ENCODE peak calls at places on chromosomes 6 and 20, in four cellular contexts. P is KBM-7; S is naive thymus-derived CD8-positive, alpha-beta T cell; H is AG09319. X is an unnamed sample.

GRCh38 chr6:52664185-52664990 is 6.5 kb upstream of the TMEM14A start:
- DNase-seq in P (peak), S (no peak), H (peak), X (peak)

GRCh38 chr20:61993058-61993457 is 72.6 kb downstream of the TAF4 start:
- DNase-seq in P (no peak), S (no peak), H (no peak), X (no peak)

GRCh38 chr20:23283096-23283850 is 67.3 kb upstream of the NXT1 start:
- DNase-seq in P (no peak), S (no peak), H (no peak), X (no peak)

GRCh38 chr6:90088009-90088408 is 193.7 kb downstream of the GJA10 start:
- DNase-seq in P (no peak), S (no peak), H (no peak), X (no peak)

GRCh38 chr20:47622118-47622665 is 120.5 kb downstream of the NCOA3 start:
- DNase-seq in P (no peak), S (no peak), H (no peak), X (no peak)

GRCh38 chr6:56916849-56917551 is 37.9 kb upstream of the BEND6 start:
- DNase-seq in P (no peak), S (no peak), H (no peak), X (no peak)

GRCh38 chr6:110777636-110778035 is 37.6 kb downstream of the CDK19 start:
- DNase-seq in P (no peak), S (no peak), H (no peak), X (no peak)

GRCh38 chr20:52921300-52921699 is 50.9 kb upstream of the TSHZ2 start:
- DNase-seq in P (no peak), S (no peak), H (no peak), X (no peak)